ENCODE peak calls at places on chromosomes 6 and 20, in six cellular contexts. Z, Q, S, F, L and N are unnamed samples.

GRCh38 chr6:39791311-39791710 is 865 bp upstream of the DAAM2 start:
- DNase-seq in L (no peak), S (no peak), F (no peak), Z (no peak), Q (peak), N (no peak)

GRCh38 chr6:30002871-30003270 is 58.2 kb upstream of the POLR1H start:
- DNase-seq in S (no peak), Q (no peak), Z (no peak), L (no peak), F (no peak), N (no peak)

GRCh38 chr20:50788045-50788867 is 6.6 kb upstream of the BCAS4 start:
- DNase-seq in S (no peak), F (no peak), L (no peak), Z (no peak), Q (peak), N (no peak)

GRCh38 chr6:105798057-105798456 is 288.1 kb upstream of the PRDM1 start:
- DNase-seq in S (no peak), L (no peak), Q (no peak), Z (no peak), F (no peak), N (no peak)

GRCh38 chr20:57811373-57812020 is 101.7 kb upstream of the PMEPA1 start:
- DNase-seq in F (no peak), Z (no peak), Q (no peak), S (no peak), L (no peak), N (no peak)

GRCh38 chr6:87699576-87699975 is 2.5 kb downstream of the AKIRIN2 start:
- DNase-seq in L (no peak), Z (no peak), F (no peak), Q (no peak), S (no peak), N (no peak)

GRCh38 chr6:4371207-4371921 is 236.0 kb upstream of the ECI2 start:
- DNase-seq in F (no peak), L (no peak), S (no peak), Z (no peak), Q (no peak), N (no peak)

GRCh38 chr6:54847799-54848597 is 1.4 kb downstream of the FAM83B start:
- DNase-seq in F (no peak), S (no peak), L (no peak), Q (no peak), Z (no peak), N (no peak)

GRCh38 chr20:48604936-48605335 is 222.9 kb downstream of the PREX1 start:
- DNase-seq in L (no peak), Q (no peak), F (no peak), S (no peak), Z (no peak), N (no peak)

GRCh38 chr20:56988446-56988845 is 278.0 kb downstream of the BMP7 start:
- DNase-seq in F (no peak), Z (no peak), L (no peak), Q (no peak), S (no peak), N (no peak)

GRCh38 chr20:709421-709820 is 33.8 kb upstream of the SCRT2 start:
- DNase-seq in Z (peak), S (peak), Q (no peak), L (no peak), F (no peak), N (no peak)

GRCh38 chr20:18749528-18749927 is 64.1 kb upstream of the SCP2D1 start:
- DNase-seq in Z (no peak), L (no peak), Q (no peak), F (no peak), S (no peak), N (no peak)

GRCh38 chr6:1042583-1043457 is 269.1 kb upstream of the FOXQ1 start:
- DNase-seq in L (no peak), F (no peak), Z (no peak), Q (no peak), S (peak), N (no peak)

GRCh38 chr6:138404666-138405337 is 779 bp downstream of the HEBP2 start:
- DNase-seq in F (peak), S (peak), Z (no peak), Q (peak), L (no peak), N (peak)

GRCh38 chr6:5728726-5729434 is 277.8 kb downstream of the NRN1 start:
- DNase-seq in Z (peak), S (no peak), L (no peak), Q (peak), F (no peak), N (no peak)

GRCh38 chr6:162019311-162019710 is 708.3 kb downstream of the PRKN start:
- DNase-seq in S (no peak), Q (no peak), F (no peak), Z (no peak), L (no peak), N (no peak)

GRCh38 chr6:90158945-90159344 is 137.7 kb downstream of the BACH2 start:
- DNase-seq in F (no peak), Q (no peak), L (no peak), S (no peak), Z (no peak), N (no peak)

GRCh38 chr20:63969851-63970713 is at the start of gene ZNF512B:
- DNase-seq in Z (peak), L (peak), Q (peak), F (peak), S (peak), N (peak)

GRCh38 chr6:146481527-146481926 is 62.1 kb upstream of the RAB32 start:
- DNase-seq in Z (no peak), L (no peak), S (no peak), F (no peak), Q (no peak), N (no peak)

GRCh38 chr20:24637941-24638340 is 168.5 kb downstream of the SYNDIG1 start:
- DNase-seq in F (no peak), Q (no peak), Z (no peak), S (peak), L (no peak), N (no peak)

GRCh38 chr6:46437671-46438221 is 53.5 kb downstream of the RCAN2 start:
- DNase-seq in F (no peak), Q (no peak), S (no peak), L (no peak), Z (no peak), N (no peak)

GRCh38 chr6:44275749-44276648 is 5.7 kb downstream of the TMEM151B start:
- DNase-seq in L (no peak), F (no peak), S (no peak), Q (no peak), Z (no peak), N (no peak)

GRCh38 chr6:38783436-38784228 is 68.5 kb downstream of the DNAH8 start:
- DNase-seq in L (no peak), S (no peak), Z (no peak), F (no peak), Q (no peak), N (no peak)

GRCh38 chr6:112029045-112029822 is 24.7 kb upstream of the CCN6 start:
- DNase-seq in Q (peak), L (peak), S (no peak), Z (peak), F (peak), N (peak)

GRCh38 chr6:24899647-24900325 is 36.0 kb downstream of the RIPOR2 start:
- DNase-seq in S (no peak), Z (no peak), F (no peak), Q (no peak), L (no peak), N (no peak)

GRCh38 chr6:108115598-108116058 is 41.1 kb upstream of the OSTM1 start:
- DNase-seq in S (no peak), L (peak), F (no peak), Q (no peak), Z (no peak), N (no peak)

GRCh38 chr6:11016452-11016851 is 27.7 kb downstream of the ELOVL2 start:
- DNase-seq in S (no peak), Q (no peak), F (no peak), Z (no peak), L (no peak), N (no peak)

GRCh38 chr20:44231713-44232468 is 15.2 kb upstream of the GDAP1L1 start:
- DNase-seq in L (no peak), F (no peak), S (no peak), Z (no peak), Q (no peak), N (no peak)

GRCh38 chr6:158926429-158926828 is 73.6 kb downstream of the RSPH3 start:
- DNase-seq in Q (no peak), Z (no peak), S (no peak), F (no peak), L (no peak), N (no peak)